ENCODE peak calls at places on chromosomes 7 and 10, in five cellular contexts. T is H9, M is HCT116, P is IMR-90, X is PC-3. Q is an unnamed sample. For H3K4me1, the result is how much of the 10 kb centered on the place peaks cover.

GRCh38 chr10:35626971-35627507 is 15.1 kb downstream of the FZD8 start:
- DNase-seq in T (no peak), M (no peak), P (peak), X (peak), Q (peak)

GRCh38 chr7:8908889-8909288 is 475.5 kb downstream of the NXPH1 start:
- DNase-seq in T (no peak), M (no peak), P (no peak), X (no peak), Q (no peak)

GRCh38 chr7:155233703-155234492 is 63.8 kb upstream of the INSIG1 start:
- DNase-seq in T (no peak), M (no peak), P (no peak), X (no peak), Q (no peak)

GRCh38 chr7:116540743-116541142 is 15.9 kb downstream of the CAV1 start:
- DNase-seq in T (no peak), M (no peak), P (peak), X (peak), Q (peak)

GRCh38 chr7:101915000-101915399 is 97.6 kb downstream of the CUX1 start:
- DNase-seq in T (no peak), M (no peak), P (no peak), X (no peak), Q (no peak)

GRCh38 chr7:28211006-28211405 is 30.4 kb upstream of the JAZF1 start:
- DNase-seq in T (no peak), M (no peak), P (no peak), X (no peak), Q (no peak)

GRCh38 chr10:90935581-90936292 is 14.8 kb upstream of the ANKRD1 start:
- DNase-seq in T (no peak), M (no peak), P (peak), X (no peak), Q (peak)

GRCh38 chr10:89206402-89207180 is 526 bp downstream of the CH25H start:
- DNase-seq in T (peak), M (no peak), P (peak), X (no peak), Q (peak)

GRCh38 chr7:81457858-81458522 is 311.9 kb downstream of the HGF start:
- DNase-seq in T (no peak), M (peak), P (peak), X (peak), Q (peak)

GRCh38 chr10:11742009-11742778 is at the start of gene ECHDC3:
- DNase-seq in T (peak), M (no peak), P (no peak), X (no peak), Q (peak)

GRCh38 chr7:70647801-70648491 is 484.0 kb upstream of the GALNT17 start:
- DNase-seq in T (no peak), M (no peak), P (peak), X (no peak), Q (peak)

GRCh38 chr10:121525276-121526039 is 72.8 kb downstream of the FGFR2 start:
- DNase-seq in T (no peak), M (no peak), P (no peak), X (no peak), Q (peak)

GRCh38 chr10:34551295-34551694 is 263.8 kb downstream of the PARD3 start:
- DNase-seq in T (no peak), M (no peak), P (no peak), X (no peak), Q (no peak)

GRCh38 chr10:129380279-129380678 is 86.8 kb upstream of the MGMT start:
- DNase-seq in T (no peak), M (no peak), P (no peak), X (no peak), Q (no peak)

GRCh38 chr10:78207216-78207615 is 173.6 kb downstream of the RPS24 start:
- DNase-seq in T (no peak), M (no peak), P (no peak), X (no peak), Q (no peak)

GRCh38 chr10:42477170-42477569 is 161.2 kb downstream of the ZNF33B start:
- DNase-seq in T (no peak), M (no peak), P (no peak), X (no peak), Q (no peak)

DNA sequence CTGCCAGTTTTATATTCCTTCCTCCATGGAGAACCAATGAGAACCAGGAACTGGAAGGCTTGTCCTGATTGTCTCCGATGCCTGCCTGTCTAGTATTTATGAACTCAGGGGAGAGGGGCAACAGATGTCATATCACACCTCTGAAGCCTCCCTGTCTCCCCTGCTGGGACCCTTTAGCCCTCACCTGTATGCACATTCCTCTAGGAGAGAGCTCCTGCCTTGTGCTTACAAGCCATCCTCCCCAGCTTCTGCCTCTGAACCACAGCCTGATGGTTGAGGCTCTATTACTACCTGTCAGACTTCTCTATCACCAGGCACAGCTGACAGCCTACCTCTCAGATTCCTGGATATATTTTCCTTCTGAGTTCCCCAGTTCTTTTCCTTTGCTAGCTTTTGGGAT is 5.9 kb upstream of the FAM131B start:
- DNase-seq in T (peak), M (no peak), P (no peak), X (no peak), Q (no peak)
- H3K4me1 ChIP-seq in T (under half), M (under half), P (under half), X (under half), Q (under half)

DNA sequence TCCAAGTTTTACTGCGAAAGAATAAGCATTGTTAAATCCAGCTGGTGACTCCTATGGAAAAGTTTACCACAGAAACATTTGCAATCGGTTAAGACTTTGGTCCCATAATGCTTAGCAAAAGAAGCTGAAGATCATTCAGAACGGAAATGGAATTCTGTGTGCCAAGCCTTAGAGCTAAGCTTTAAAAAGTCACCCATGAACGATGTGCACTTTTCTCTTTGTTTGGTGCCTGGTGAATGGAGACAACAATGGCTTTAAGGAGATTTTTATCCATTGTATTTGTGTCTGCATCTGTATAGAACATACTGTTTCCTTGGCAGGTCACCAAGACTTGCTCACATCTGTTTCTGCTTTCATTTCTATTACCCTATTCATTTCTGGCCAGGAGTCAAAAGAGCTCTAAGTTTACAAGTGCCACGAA is 26.3 kb upstream of the COL1A2 start:
- DNase-seq in T (no peak), M (no peak), P (peak), X (no peak), Q (peak)
- H3K4me2 ChIP-seq in T (no peak), M (no peak), P (peak), X (no peak), Q (peak)

GRCh38 chr10:70162157-70162891 is 8.0 kb downstream of the SAR1A start:
- DNase-seq in T (no peak), M (no peak), P (no peak), X (no peak), Q (peak)
- H3K4me1 ChIP-seq in T (under half), M (under half), P (under half), X (under half), Q (under half)

GRCh38 chr7:494261-494687 is 25.4 kb downstream of the PDGFA start:
- DNase-seq in T (no peak), M (no peak), P (no peak), X (no peak), Q (no peak)

GRCh38 chr7:495326-495725 is 24.3 kb downstream of the PDGFA start:
- DNase-seq in T (no peak), M (no peak), P (no peak), X (no peak), Q (no peak)

GRCh38 chr7:493661-494251 is 25.9 kb downstream of the PDGFA start:
- DNase-seq in T (no peak), M (no peak), P (no peak), X (no peak), Q (no peak)

GRCh38 chr7:495761-496321 is 23.8 kb downstream of the PDGFA start:
- DNase-seq in T (no peak), M (no peak), P (no peak), X (no peak), Q (no peak)

GRCh38 chr7:494906-495305 is 24.7 kb downstream of the PDGFA start:
- DNase-seq in T (no peak), M (no peak), P (no peak), X (no peak), Q (no peak)
- H3K4me2 ChIP-seq in T (no peak), M (no peak), P (no peak), X (no peak), Q (no peak)

DNA sequence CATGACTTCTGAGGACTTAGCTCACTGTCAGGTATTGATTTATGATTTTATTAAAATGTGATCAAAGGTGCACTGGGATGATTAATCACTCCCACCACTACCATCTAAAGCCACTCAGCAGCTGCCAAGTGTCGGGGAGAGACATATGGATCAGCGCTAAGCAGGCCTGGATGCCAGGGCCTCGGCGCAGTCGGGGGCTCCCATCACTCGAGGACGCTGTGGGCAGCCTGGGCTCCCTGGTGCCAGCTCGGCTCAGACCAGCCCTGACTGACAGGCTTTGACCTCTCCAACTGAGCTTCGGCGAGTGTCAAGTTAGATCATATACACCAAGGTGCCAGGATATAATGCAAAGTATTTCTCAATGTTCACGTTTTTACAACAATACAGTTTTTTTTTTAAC is 267.7 kb downstream of the ACTR3B start:
- DNase-seq in T (no peak), M (no peak), P (no peak), X (no peak), Q (no peak)
- H3K4me1 ChIP-seq in T (under half), M (under half), P (under half), X (under half), Q (under half)

GRCh38 chr10:83585686-83586085 is 553.6 kb upstream of the GHITM start:
- DNase-seq in T (no peak), M (no peak), P (no peak), X (no peak), Q (no peak)

GRCh38 chr10:83580373-83581012 is 558.8 kb upstream of the GHITM start:
- DNase-seq in T (no peak), M (no peak), P (no peak), X (no peak), Q (no peak)

GRCh38 chr10:83577421-83577820 is 561.9 kb upstream of the GHITM start:
- DNase-seq in T (no peak), M (no peak), P (no peak), X (no peak), Q (no peak)

GRCh38 chr10:83582407-83583095 is 556.8 kb upstream of the GHITM start:
- DNase-seq in T (no peak), M (no peak), P (no peak), X (no peak), Q (no peak)
- H3K4me2 ChIP-seq in T (no peak), M (no peak), P (no peak), X (no peak), Q (no peak)

GRCh38 chr7:128831178-128831993 is 1.2 kb downstream of the FLNC start:
- DNase-seq in T (peak), M (no peak), P (peak), X (peak), Q (peak)

GRCh38 chr7:128829391-128830166 is 627 bp upstream of the FLNC start:
- DNase-seq in T (no peak), M (no peak), P (peak), X (peak), Q (peak)

GRCh38 chr7:128831994-128832879 is 2.0 kb downstream of the FLNC start:
- DNase-seq in T (peak), M (no peak), P (peak), X (peak), Q (peak)

GRCh38 chr7:128832880-128833147 is 2.6 kb downstream of the FLNC start:
- DNase-seq in T (no peak), M (no peak), P (no peak), X (no peak), Q (no peak)

DNA sequence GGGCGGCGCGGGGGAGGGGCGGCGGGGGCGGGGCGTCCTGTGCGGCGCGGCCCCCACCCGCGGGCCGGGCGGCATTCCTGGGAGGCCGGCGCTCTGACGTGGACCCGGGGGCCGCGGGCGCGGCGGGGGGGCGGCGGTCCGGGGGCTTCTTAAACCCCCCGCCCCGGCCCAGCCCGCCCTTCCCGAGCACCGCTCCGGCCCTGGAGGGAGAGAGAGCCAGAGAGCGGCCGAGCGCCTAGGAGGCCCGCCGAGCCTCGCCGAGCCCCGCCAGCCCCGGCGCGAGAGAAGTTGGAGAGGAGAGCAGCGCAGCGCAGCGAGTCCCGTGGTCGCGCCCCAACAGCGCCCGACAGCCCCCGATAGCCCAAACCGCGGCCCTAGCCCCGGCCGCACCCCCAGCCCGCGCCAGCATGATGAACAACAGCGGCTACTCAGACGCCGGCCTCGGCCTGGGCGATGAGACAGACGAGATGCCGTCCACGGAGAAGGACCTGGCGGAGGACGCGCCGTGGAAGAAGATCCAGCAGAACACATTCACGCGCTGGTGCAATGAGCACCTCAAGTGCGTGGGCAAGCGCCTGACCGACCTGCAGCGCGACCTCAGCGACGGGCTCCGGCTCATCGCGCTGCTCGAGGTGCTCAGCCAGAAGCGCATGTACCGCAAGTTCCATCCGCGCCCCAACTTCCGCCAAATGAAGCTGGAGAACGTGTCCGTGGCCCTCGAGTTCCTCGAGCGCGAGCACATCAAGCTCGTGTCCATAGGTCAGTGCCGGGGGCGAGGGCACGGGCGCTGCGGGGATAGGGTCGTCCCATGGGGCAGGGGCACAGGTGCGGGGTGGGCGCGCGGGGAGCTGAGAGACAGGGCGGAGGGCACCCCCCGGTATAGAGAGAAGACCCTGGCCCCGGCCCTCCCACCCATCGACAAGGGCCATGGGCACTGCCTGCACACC is at the start of gene FLNC:
- DNase-seq in T (no peak), M (no peak), P (peak), X (peak), Q (peak)
- H3K4me1 ChIP-seq in T (under half), M (under half), P (under half), X (half or more), Q (under half)

Q was measured in fibroblast of lung.